ENCODE peak calls at places on chromosomes 4 and X, in six cellular contexts. Q, X, W, B, R and D are unnamed samples. For H3K4me1, the result is how much of the 10 kb centered on the place peaks cover.

GRCh38 chr4:73707918-73708577 is 32.3 kb upstream of the CXCL8 start:
- DNase-seq in B (no peak), R (peak), Q (peak), W (no peak), X (peak), D (peak)

GRCh38 chrX:155662297-155662696 is 49.5 kb upstream of the TMLHE start:
- DNase-seq in B (no peak), X (no peak), W (no peak), R (no peak), Q (no peak), D (no peak)

GRCh38 chr4:3199661-3200422 is 49.1 kb upstream of the MSANTD1 start:
- DNase-seq in B (no peak), R (no peak), W (no peak), Q (no peak), X (no peak), D (no peak)

GRCh38 chr4:77473509-77473908 is 132.1 kb upstream of the CXCL13 start:
- DNase-seq in W (no peak), B (peak), R (no peak), X (no peak), Q (no peak), D (no peak)

GRCh38 chr4:19776021-19776459 is 475.7 kb upstream of the SLIT2 start:
- DNase-seq in X (no peak), W (no peak), Q (peak), B (no peak), R (no peak), D (no peak)

GRCh38 chrX:131633285-131633917 is 89.5 kb downstream of the OR13H1 start:
- DNase-seq in B (peak), X (peak), W (peak), R (peak), Q (peak), D (peak)

GRCh38 chr4:136650541-136651277 is 881.6 kb downstream of the PCDH18 start:
- DNase-seq in X (no peak), W (no peak), B (no peak), Q (no peak), R (no peak), D (no peak)

GRCh38 chr4:137394000-137394399 is 138.3 kb downstream of the PCDH18 start:
- DNase-seq in R (no peak), Q (no peak), W (no peak), X (no peak), B (no peak), D (no peak)

GRCh38 chr4:93659629-93660028 is 168.9 kb upstream of the ATOH1 start:
- DNase-seq in Q (no peak), W (no peak), R (no peak), X (no peak), B (no peak), D (no peak)

GRCh38 chrX:92260102-92260501 is 480.9 kb downstream of the PCDH11X start:
- DNase-seq in W (no peak), X (no peak), R (no peak), Q (no peak), B (no peak), D (no peak)

GRCh38 chr4:184959309-184959708 is 59.0 kb upstream of the HELT start:
- DNase-seq in Q (no peak), R (no peak), X (no peak), W (no peak), B (no peak), D (no peak)

DNA sequence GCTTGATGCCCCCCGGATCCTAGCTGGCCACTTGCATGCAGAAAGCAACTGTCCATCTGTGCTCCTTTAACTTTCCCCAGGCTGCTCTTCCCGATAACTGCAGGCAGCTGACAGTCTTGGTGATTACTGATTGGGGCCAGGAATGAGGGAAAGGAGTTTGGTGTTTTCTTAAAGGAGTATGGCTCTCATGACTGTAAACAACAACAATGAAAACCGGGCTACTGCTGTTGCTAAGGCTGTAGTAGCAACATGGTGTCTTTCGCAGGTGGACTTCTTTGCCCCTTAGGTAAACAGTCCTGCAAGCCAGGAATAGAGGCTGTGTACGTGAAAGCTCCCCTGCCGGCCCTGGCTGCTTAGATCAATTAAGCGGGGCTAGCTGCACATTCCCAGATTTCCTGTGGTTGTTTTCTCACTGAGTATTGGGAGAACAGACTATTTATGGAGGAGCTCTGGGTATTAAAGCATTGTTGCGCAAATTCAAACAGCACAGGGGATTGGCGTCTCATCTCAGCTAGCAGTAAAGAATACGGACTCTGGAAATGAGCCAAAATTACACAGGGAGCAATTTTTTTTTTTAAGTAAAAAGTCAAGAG is 61.5 kb upstream of the NAP1L5 start:
- DNase-seq in Q (no peak), B (peak), R (no peak), X (no peak), W (no peak), D (no peak)
- H3K4me3 ChIP-seq in Q (no peak), B (no peak), R (no peak), X (no peak), W (peak), D (peak)

DNA sequence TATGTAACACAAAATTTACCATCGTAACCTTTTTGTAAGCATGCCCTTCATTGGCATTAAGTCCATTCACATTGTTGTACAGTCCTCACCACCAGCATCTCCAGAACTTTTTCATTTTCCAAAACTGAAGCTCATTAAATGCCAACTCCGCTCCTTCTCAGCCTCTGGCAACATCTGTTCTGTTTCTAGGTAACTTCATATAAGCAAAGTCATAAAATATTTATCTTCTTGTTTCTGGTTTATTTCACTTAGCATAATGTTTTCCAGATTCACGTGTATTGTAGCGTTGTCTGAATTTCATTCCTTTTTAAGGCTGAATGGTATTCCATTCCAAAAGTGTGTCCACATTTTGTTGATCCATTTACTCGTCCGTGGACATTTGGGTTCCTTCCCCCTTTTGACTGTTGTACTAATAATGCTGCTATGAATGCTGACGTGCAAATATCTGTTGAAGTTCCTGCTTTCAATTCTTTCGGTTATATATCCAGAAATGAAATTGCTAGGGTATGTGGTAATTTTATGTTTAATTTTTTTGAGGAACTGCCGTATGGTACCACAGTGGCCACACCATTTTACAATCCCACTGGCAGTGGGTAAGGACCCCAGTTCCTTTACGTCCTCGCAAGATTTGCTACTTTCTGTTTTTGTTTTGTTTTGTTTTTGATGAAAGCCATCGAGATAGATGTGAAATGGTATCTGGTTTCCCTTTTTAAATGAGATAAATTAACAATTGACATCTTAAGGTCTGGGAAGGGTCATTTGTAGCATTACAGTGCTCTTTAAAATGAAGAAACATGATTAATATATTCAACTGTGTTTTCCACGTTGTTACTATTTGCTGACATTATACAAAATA is 63.4 kb downstream of the PTTG2 start:
- DNase-seq in R (no peak), Q (no peak), B (peak), W (no peak), X (no peak), D (no peak)
- TF ChIP-seq EP300 in R (peak), Q (no peak), B (no peak), W (no peak), X (no peak), D (peak)

DNA sequence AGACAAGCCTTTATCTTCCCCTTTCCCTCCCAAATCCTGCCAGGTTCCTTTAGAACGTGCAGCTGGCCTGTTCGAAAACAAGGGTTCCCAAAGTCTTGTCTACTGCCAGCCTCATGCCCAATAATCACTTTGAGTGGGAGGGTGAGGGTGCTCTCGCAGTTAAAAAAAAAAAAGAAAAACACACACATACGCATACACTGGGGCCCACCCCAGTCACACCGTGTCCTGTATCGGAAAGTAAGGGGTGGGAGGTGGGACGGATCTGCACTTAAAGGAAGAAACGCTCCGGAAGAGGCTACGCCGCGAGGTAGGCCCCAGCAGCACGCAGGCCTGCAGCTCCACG is 495 bp downstream of the MAD2L1 start:
- DNase-seq in X (no peak), Q (peak), W (no peak), R (no peak), B (peak), D (no peak)
- H3K4me1 ChIP-seq in X (under half), Q (under half), W (under half), R (under half), B (under half), D (under half)

GRCh38 chrX:148691456-148691855 is 191.0 kb downstream of the AFF2 start:
- DNase-seq in R (no peak), Q (no peak), X (no peak), W (no peak), B (no peak), D (no peak)
- H3K4me3 ChIP-seq in R (no peak), Q (no peak), X (no peak), W (no peak), B (no peak), D (no peak)